ENCODE peak calls at places on chromosomes 12 and 14, in five cellular contexts. E is right lobe of liver, Z is ovary, R is NB4, S is HCT116. K is an unnamed sample.

GRCh38 chr12:68358532-68359485 is 26.6 kb upstream of the MDM1 start:
- DNase-seq in E (no peak), S (peak), R (peak), Z (peak), K (no peak)

GRCh38 chr14:53151867-53152626 is 1.1 kb downstream of the DDHD1 start:
- DNase-seq in Z (peak), S (peak), R (peak), E (peak), K (peak)

GRCh38 chr14:99936056-99936455 is 129.2 kb upstream of the EVL start:
- DNase-seq in R (no peak), S (no peak), Z (no peak), E (peak), K (no peak)

GRCh38 chr12:1429980-1430379 is 164.4 kb downstream of the FBXL14 start:
- DNase-seq in R (peak), Z (no peak), E (no peak), S (no peak), K (no peak)

GRCh38 chr12:128791395-128792322 is 32.1 kb downstream of the SLC15A4 start:
- DNase-seq in S (no peak), Z (no peak), E (no peak), R (peak), K (no peak)

GRCh38 chr12:58564721-58565120 is 355.6 kb downstream of the LRIG3 start:
- DNase-seq in Z (no peak), R (no peak), S (no peak), E (no peak), K (no peak)

GRCh38 chr12:67456281-67456918 is 187.2 kb downstream of the CAND1 start:
- DNase-seq in Z (peak), R (no peak), E (no peak), S (no peak), K (no peak)

GRCh38 chr14:99177876-99178630 is 93.9 kb downstream of the BCL11B start:
- DNase-seq in R (no peak), Z (no peak), E (no peak), S (no peak), K (peak)

GRCh38 chr12:123115409-123116111 is 35.3 kb downstream of the PITPNM2 start:
- DNase-seq in S (no peak), E (no peak), Z (peak), R (peak), K (no peak)

GRCh38 chr12:123808167-123808566 is 46.1 kb downstream of the DNAH10 start:
- DNase-seq in E (no peak), Z (no peak), S (peak), R (no peak), K (no peak)

GRCh38 chr12:118334939-118335567 is 37.7 kb downstream of the TAOK3 start:
- DNase-seq in R (peak), E (no peak), S (no peak), Z (no peak), K (no peak)

GRCh38 chr14:85437143-85437542 is 92.8 kb upstream of the FLRT2 start:
- DNase-seq in S (no peak), Z (no peak), E (no peak), R (no peak), K (no peak)

GRCh38 chr12:79082595-79082994 is 218.0 kb downstream of the SYT1 start:
- DNase-seq in R (no peak), S (no peak), E (no peak), Z (no peak), K (no peak)

GRCh38 chr12:63264629-63265028 is 113.6 kb upstream of the AVPR1A start:
- DNase-seq in R (no peak), Z (no peak), E (no peak), S (no peak), K (no peak)

GRCh38 chr12:53451661-53452158 is at the start of gene PCBP2:
- DNase-seq in R (peak), E (peak), Z (peak), S (peak), K (peak)

GRCh38 chr12:9640024-9640423 is 29.5 kb upstream of the CLEC2D start:
- DNase-seq in R (no peak), E (no peak), S (no peak), Z (no peak), K (no peak)

GRCh38 chr12:30732954-30733637 is 21.7 kb downstream of the CAPRIN2 start:
- DNase-seq in S (no peak), R (no peak), Z (no peak), E (no peak), K (no peak)

GRCh38 chr14:68757618-68758081 is 35.2 kb downstream of the ZFP36L1 start:
- DNase-seq in S (no peak), R (peak), Z (no peak), E (no peak), K (no peak)

GRCh38 chr14:83269583-83269982 is 1735.9 kb upstream of the SEL1L start:
- DNase-seq in S (no peak), E (no peak), R (no peak), Z (no peak), K (no peak)

GRCh38 chr12:55830601-55831406 is 1.4 kb upstream of the DNAJC14 start:
- DNase-seq in E (peak), S (no peak), Z (peak), R (peak), K (peak)

GRCh38 chr14:77707355-77707723 is 484 bp downstream of the ALKBH1 start:
- DNase-seq in E (no peak), R (peak), Z (no peak), S (no peak), K (peak)

GRCh38 chr12:2973566-2973965 is 14.4 kb downstream of the TEAD4 start:
- DNase-seq in Z (no peak), R (no peak), S (no peak), E (no peak), K (no peak)

GRCh38 chr12:46267618-46268348 is 1.1 kb downstream of the SLC38A1 start:
- DNase-seq in Z (peak), R (peak), S (no peak), E (peak), K (no peak)
- TF ChIP-seq POLR2A in Z (no peak), R (no peak), S (no peak), E (no peak), K (no peak)

DNA sequence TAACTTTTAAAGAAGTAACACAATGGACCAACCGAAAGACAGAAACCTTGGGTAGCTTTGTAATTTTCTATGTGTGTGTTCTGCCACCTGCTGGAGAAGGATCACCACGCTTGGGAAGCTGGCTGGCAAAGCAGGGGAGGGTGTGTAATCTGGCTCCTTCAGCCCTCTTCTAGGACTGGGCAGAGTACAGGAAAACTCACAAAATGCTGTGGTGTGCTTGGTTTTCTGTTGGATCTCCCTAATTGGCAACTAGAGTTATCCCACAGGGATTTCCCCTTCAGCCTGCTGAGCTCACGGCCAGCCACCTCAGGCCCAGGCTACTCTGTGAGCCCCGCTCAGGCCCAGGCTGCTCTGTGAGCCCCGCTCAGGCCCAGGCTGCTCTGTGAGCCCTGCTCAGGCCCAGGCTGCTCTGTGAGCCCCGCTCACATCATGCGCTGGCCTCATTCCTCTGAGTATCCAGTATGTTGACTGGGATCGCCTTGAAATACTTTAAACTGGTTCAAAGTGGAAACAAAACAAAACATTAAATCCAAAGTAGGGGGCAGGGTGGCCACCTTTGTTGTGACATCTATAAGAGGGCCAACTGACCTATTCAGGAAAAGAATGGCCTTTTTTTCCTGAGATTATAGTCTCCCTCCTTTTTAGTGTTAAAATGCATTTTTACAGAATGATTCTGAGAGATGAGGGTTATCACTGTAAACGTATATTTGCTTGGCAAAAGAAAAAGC is 52.0 kb upstream of the RNU6-8 start:
- DNase-seq in E (peak), S (peak), R (peak), Z (peak), K (peak)
- TF ChIP-seq CTCF in E (peak), S (peak), R (peak), Z (peak), K (no peak)

DNA sequence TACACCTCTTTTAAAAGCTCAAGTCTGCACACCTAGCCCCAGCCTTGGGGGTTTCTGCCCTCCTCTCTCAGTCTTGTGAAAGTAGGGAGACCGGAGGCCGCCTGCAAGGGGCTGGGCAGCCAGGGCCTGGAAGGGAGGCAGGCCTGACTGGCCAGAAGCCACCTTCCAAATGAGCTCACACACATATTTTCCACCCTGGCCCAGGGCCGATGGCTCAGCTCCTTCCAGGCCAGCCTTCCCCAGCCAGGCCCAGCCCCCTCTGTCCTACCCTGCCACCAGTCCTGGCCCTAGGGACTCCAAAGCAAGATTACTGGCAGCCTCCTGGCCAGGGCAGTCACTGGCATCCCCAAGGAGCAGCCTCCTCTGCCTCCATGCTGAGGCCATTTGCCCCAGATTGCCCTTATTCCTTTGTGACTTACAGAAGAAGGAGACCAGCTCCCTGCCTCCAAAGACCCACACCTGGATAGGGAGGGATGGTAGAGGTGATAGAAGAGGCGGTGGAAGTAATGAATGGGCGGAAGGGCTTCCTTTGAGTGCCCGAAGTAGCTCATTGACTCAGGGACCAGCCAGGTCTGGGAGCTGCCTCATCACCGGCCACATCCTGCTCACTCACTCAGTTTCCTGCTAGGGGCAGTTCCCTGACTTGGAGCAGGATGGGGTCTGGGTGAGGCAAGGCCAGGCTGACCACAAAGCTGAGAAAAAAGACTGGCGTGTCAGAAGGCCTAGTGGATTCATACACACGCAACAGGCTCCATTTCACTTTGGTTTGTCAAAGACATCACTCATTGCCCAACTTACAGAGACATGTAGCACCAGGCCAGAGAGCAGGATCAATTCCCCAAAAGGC is 14.8 kb downstream of the MMP14 start:
- DNase-seq in Z (peak), E (peak), S (no peak), R (peak), K (peak)
- H3K4me3 ChIP-seq in Z (no peak), E (no peak), S (no peak), R (no peak), K (no peak)

DNA sequence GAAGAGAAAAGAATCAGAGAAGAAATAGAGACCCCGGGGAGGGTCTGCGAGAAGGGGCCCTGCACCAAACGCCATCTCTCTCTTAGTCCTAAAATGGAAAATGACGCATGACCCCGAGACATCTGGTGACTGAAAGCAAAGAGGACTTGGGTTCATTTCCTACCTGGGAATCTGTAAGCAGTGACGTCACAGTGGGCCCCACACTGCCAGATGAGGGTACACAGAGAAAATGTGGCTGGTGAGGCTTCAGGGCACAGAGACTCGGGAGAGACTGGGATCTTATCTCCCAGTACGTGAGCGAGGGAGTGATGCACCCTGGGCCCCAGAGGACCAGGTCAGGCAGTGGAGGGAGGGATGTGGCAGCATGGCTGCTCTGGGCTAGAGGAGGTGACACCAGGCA is 288.1 kb upstream of the SFSWAP start:
- DNase-seq in Z (no peak), E (no peak), S (no peak), R (no peak), K (no peak)
- TF ChIP-seq POLR2A in Z (no peak), E (no peak), S (no peak), R (no peak), K (no peak)

DNA sequence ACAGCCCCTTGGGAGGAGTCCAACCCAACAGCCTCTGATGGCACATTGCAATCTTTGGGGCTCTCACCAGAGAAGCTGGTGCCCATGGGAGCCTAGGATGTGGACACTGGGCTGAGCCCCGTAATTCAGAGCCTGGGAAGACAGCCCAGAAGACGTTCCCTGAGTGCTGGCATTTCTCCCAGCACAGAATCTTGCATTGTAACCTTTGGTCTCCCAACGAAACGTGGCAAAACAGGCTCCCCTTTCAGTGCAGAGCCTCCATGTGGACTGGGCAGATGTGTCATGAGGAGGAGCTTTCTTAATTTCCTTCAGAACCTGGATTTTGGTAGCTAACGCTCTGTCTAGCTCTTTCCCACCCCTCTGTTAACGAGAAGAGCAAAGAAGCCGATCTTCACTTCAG is 26.3 kb downstream of the BATF start:
- DNase-seq in R (no peak), E (no peak), Z (no peak), S (no peak), K (no peak)
- TF ChIP-seq CTCF in R (no peak), E (no peak), Z (no peak), S (no peak), K (no peak)

DNA sequence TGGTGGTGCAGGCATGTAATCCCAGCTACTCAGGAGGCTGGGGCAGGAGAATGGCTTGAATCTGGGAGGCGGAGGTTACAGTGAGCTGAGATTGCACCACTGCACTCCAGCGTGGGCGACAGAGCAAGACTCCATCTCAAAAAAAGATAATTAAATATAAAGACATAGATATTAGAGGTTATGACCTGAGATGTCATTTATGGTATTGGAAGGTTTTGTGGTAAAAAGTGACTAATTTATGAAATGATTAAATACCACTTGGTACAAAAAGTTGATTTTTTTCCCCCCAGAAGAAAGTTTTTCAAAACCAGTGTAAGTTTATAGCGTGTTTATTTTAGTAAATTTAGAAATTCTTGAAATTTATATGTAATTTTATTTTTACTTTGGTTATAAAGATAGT is 4.3 kb downstream of the AEBP2 start:
- DNase-seq in E (no peak), Z (no peak), S (no peak), R (no peak), K (no peak)
- H3K4me3 ChIP-seq in E (no peak), Z (no peak), S (no peak), R (no peak), K (no peak)

GRCh38 chr12:130162267-130162666 is at the start of gene FZD10:
- DNase-seq in R (no peak), Z (peak), E (no peak), S (no peak), K (peak)
- TF ChIP-seq POLR2A in R (no peak), Z (no peak), E (no peak), S (no peak), K (no peak)

GRCh38 chr12:43937947-43938346 is 102.1 kb downstream of the TMEM117 start:
- DNase-seq in R (peak), S (no peak), E (no peak), Z (no peak), K (no peak)
- TF ChIP-seq CTCF in R (peak), S (peak), E (peak), Z (no peak), K (no peak)